ENCODE peak calls at places on chromosomes 11 and 22, in five cellular contexts. One of them, this sample, is unnamed.

GRCh38 chr11:61011239-61011870 is 39.9 kb downstream of the CD6 start:
- DNase-seq in NAMALWA: no peak
- DNase-seq in substantia nigra: no peak
- DNase-seq in CD8-positive, alpha-beta memory T cell: no peak
- DNase-seq in NCI-H2081: no peak
- DNase-seq in this sample: no peak

GRCh38 chr22:36012332-36012731 is 16.3 kb downstream of the RBFOX2 start:
- DNase-seq in NAMALWA: no peak
- DNase-seq in substantia nigra: no peak
- DNase-seq in CD8-positive, alpha-beta memory T cell: no peak
- DNase-seq in NCI-H2081: no peak
- DNase-seq in this sample: no peak

GRCh38 chr11:116207781-116208180 is 565.0 kb downstream of the BUD13 start:
- DNase-seq in NAMALWA: no peak
- DNase-seq in substantia nigra: no peak
- DNase-seq in CD8-positive, alpha-beta memory T cell: no peak
- DNase-seq in NCI-H2081: no peak
- DNase-seq in this sample: no peak

GRCh38 chr11:117232022-117232878 is at the start of the genes PCSK7 and RNF214:
- DNase-seq in NAMALWA: peak
- DNase-seq in substantia nigra: peak
- DNase-seq in CD8-positive, alpha-beta memory T cell: peak
- DNase-seq in NCI-H2081: peak
- DNase-seq in this sample: peak

GRCh38 chr11:69563946-69564780 is 76.8 kb upstream of the CCND1 start:
- DNase-seq in NAMALWA: no peak
- DNase-seq in substantia nigra: no peak
- DNase-seq in CD8-positive, alpha-beta memory T cell: no peak
- DNase-seq in NCI-H2081: no peak
- DNase-seq in this sample: no peak

GRCh38 chr11:3169235-3169951 is 4.3 kb upstream of the OSBPL5 start:
- DNase-seq in NAMALWA: no peak
- DNase-seq in substantia nigra: no peak
- DNase-seq in CD8-positive, alpha-beta memory T cell: no peak
- DNase-seq in NCI-H2081: no peak
- DNase-seq in this sample: no peak

GRCh38 chr11:119684361-119685072 is 44.5 kb downstream of the NECTIN1 start:
- DNase-seq in NAMALWA: no peak
- DNase-seq in substantia nigra: no peak
- DNase-seq in CD8-positive, alpha-beta memory T cell: no peak
- DNase-seq in NCI-H2081: no peak
- DNase-seq in this sample: no peak

GRCh38 chr11:60240661-60241060 is 2.3 kb downstream of the MS4A4E start:
- DNase-seq in NAMALWA: no peak
- DNase-seq in substantia nigra: no peak
- DNase-seq in CD8-positive, alpha-beta memory T cell: no peak
- DNase-seq in NCI-H2081: no peak
- DNase-seq in this sample: no peak

GRCh38 chr11:119338318-119338890 is 2.3 kb downstream of the C1QTNF5 start:
- DNase-seq in NAMALWA: peak
- DNase-seq in substantia nigra: peak
- DNase-seq in CD8-positive, alpha-beta memory T cell: peak
- DNase-seq in NCI-H2081: peak
- DNase-seq in this sample: no peak

GRCh38 chr22:24432059-24432853 is 4.9 kb downstream of the ADORA2A start:
- DNase-seq in NAMALWA: peak
- DNase-seq in substantia nigra: peak
- DNase-seq in CD8-positive, alpha-beta memory T cell: no peak
- DNase-seq in NCI-H2081: no peak
- DNase-seq in this sample: peak

GRCh38 chr11:3156282-3156660 is 8.8 kb downstream of the OSBPL5 start:
- DNase-seq in NAMALWA: no peak
- DNase-seq in substantia nigra: no peak
- DNase-seq in CD8-positive, alpha-beta memory T cell: no peak
- DNase-seq in NCI-H2081: no peak
- DNase-seq in this sample: no peak

GRCh38 chr11:65884716-65885092 is 3.6 kb downstream of the FIBP start:
- DNase-seq in NAMALWA: peak
- DNase-seq in substantia nigra: peak
- DNase-seq in CD8-positive, alpha-beta memory T cell: peak
- DNase-seq in NCI-H2081: peak
- DNase-seq in this sample: peak

GRCh38 chr11:63769719-63770443 is 1.3 kb upstream of the ZFTA start:
- DNase-seq in NAMALWA: no peak
- DNase-seq in substantia nigra: no peak
- DNase-seq in CD8-positive, alpha-beta memory T cell: no peak
- DNase-seq in NCI-H2081: peak
- DNase-seq in this sample: no peak

GRCh38 chr22:17922925-17923898 is 101.1 kb downstream of the MICAL3 start:
- DNase-seq in NAMALWA: no peak
- DNase-seq in substantia nigra: no peak
- DNase-seq in CD8-positive, alpha-beta memory T cell: no peak
- DNase-seq in NCI-H2081: no peak
- DNase-seq in this sample: no peak

GRCh38 chr11:19520681-19521080 is 192.0 kb upstream of the NAV2 start:
- DNase-seq in NAMALWA: no peak
- DNase-seq in substantia nigra: no peak
- DNase-seq in CD8-positive, alpha-beta memory T cell: no peak
- DNase-seq in NCI-H2081: no peak
- DNase-seq in this sample: no peak

GRCh38 chr11:44623321-44623715 is 57.9 kb downstream of the CD82 start:
- DNase-seq in NAMALWA: no peak
- DNase-seq in substantia nigra: no peak
- DNase-seq in CD8-positive, alpha-beta memory T cell: no peak
- DNase-seq in NCI-H2081: no peak
- DNase-seq in this sample: no peak

GRCh38 chr22:24593810-24594568 is 1.1 kb upstream of the LRRC75B start:
- DNase-seq in NAMALWA: no peak
- DNase-seq in substantia nigra: no peak
- DNase-seq in CD8-positive, alpha-beta memory T cell: no peak
- DNase-seq in NCI-H2081: no peak
- DNase-seq in this sample: no peak

GRCh38 chr11:75778962-75779361 is 10.4 kb downstream of the DGAT2 start:
- DNase-seq in NAMALWA: no peak
- DNase-seq in substantia nigra: no peak
- DNase-seq in CD8-positive, alpha-beta memory T cell: no peak
- DNase-seq in NCI-H2081: no peak
- DNase-seq in this sample: no peak

GRCh38 chr11:8335683-8336082 is 72.0 kb upstream of the LMO1 start:
- DNase-seq in NAMALWA: no peak
- DNase-seq in substantia nigra: no peak
- DNase-seq in CD8-positive, alpha-beta memory T cell: no peak
- DNase-seq in NCI-H2081: no peak
- DNase-seq in this sample: no peak

GRCh38 chr22:35301370-35301874 is 1.7 kb downstream of the TOM1 start:
- DNase-seq in NAMALWA: no peak
- DNase-seq in substantia nigra: no peak
- DNase-seq in CD8-positive, alpha-beta memory T cell: no peak
- DNase-seq in NCI-H2081: no peak
- DNase-seq in this sample: no peak

GRCh38 chr22:44442186-44442465 is 55.9 kb downstream of the RTL6 start:
- DNase-seq in NAMALWA: no peak
- DNase-seq in substantia nigra: no peak
- DNase-seq in CD8-positive, alpha-beta memory T cell: no peak
- DNase-seq in NCI-H2081: no peak
- DNase-seq in this sample: no peak

GRCh38 chr11:83895516-83895915 is 609.3 kb upstream of the CCDC90B start:
- DNase-seq in NAMALWA: no peak
- DNase-seq in substantia nigra: no peak
- DNase-seq in CD8-positive, alpha-beta memory T cell: no peak
- DNase-seq in NCI-H2081: no peak
- DNase-seq in this sample: no peak

GRCh38 chr11:26187639-26188038 is 144.3 kb upstream of the ANO3 start:
- DNase-seq in NAMALWA: no peak
- DNase-seq in substantia nigra: no peak
- DNase-seq in CD8-positive, alpha-beta memory T cell: no peak
- DNase-seq in NCI-H2081: no peak
- DNase-seq in this sample: no peak

GRCh38 chr11:78417888-78418583 is 416 bp upstream of the GAB2 start:
- DNase-seq in NAMALWA: peak
- DNase-seq in substantia nigra: peak
- DNase-seq in CD8-positive, alpha-beta memory T cell: peak
- DNase-seq in NCI-H2081: peak
- DNase-seq in this sample: peak

GRCh38 chr22:45072322-45072903 is 62.6 kb upstream of the PHF21B start:
- DNase-seq in NAMALWA: no peak
- DNase-seq in substantia nigra: no peak
- DNase-seq in CD8-positive, alpha-beta memory T cell: no peak
- DNase-seq in NCI-H2081: no peak
- DNase-seq in this sample: no peak

This sample was measured in anterior cingulate cortex.